ENCODE peak calls at places on chromosomes 11 and 22, in five cellular contexts. K, X, I, M and U are unnamed samples.

GRCh38 chr11:3167143-3168119 is 2.3 kb upstream of the OSBPL5 start:
- DNase-seq in X (no peak), I (no peak), M (no peak), K (no peak), U (no peak)

GRCh38 chr11:91947215-91947614 is 277.4 kb upstream of the FAT3 start:
- DNase-seq in M (peak; percentile 49), I (no peak), X (peak; percentile 12), K (peak; percentile 83), U (no peak)

GRCh38 chr22:39306456-39307361 is 12.7 kb downstream of the RPL3 start:
- DNase-seq in K (no peak), X (peak; percentile 39), M (peak; percentile 54), I (no peak), U (no peak)

GRCh38 chr22:44256860-44257560 is 55.7 kb downstream of the SHISAL1 start:
- DNase-seq in K (no peak), I (no peak), X (no peak), M (no peak), U (no peak)

GRCh38 chr22:38124236-38124974 is 13.9 kb upstream of the BAIAP2L2 start:
- DNase-seq in K (no peak), I (no peak), M (no peak), X (no peak), U (no peak)

GRCh38 chr11:62905927-62906531 is 15.1 kb downstream of the CHRM1 start:
- DNase-seq in I (peak; percentile 75), K (peak; percentile 59), X (peak; percentile 70), M (peak; percentile 79), U (peak; percentile 82)

GRCh38 chr22:39292002-39292401 is 27.4 kb downstream of the RPL3 start:
- DNase-seq in K (peak; percentile 33), X (no peak), M (no peak), I (no peak), U (no peak)

GRCh38 chr11:12973529-12974181 is 35.5 kb upstream of the RASSF10 start:
- DNase-seq in M (no peak), X (no peak), I (no peak), K (peak; percentile 27), U (no peak)

GRCh38 chr11:18633256-18634139 is 644 bp downstream of the SPTY2D1 start:
- DNase-seq in M (no peak), K (peak; percentile 19), X (no peak), I (peak; percentile 12), U (no peak)

GRCh38 chr11:72864692-72865655 is 50.8 kb downstream of the ATG16L2 start:
- DNase-seq in X (no peak), K (peak; percentile 80), I (no peak), M (no peak), U (no peak)

GRCh38 chr22:17112491-17113042 is 8.6 kb downstream of the TMEM121B start:
- DNase-seq in M (no peak), I (no peak), K (no peak), X (no peak), U (no peak)

GRCh38 chr22:23137905-23138520 is 3.8 kb downstream of the RSPH14 start:
- DNase-seq in K (peak; percentile 25), I (no peak), X (no peak), M (no peak), U (no peak)

GRCh38 chr11:34432822-34433221 is 5.9 kb upstream of the CAT start:
- DNase-seq in X (no peak), K (no peak), M (peak; percentile 24), I (no peak), U (no peak)

GRCh38 chr11:78478536-78478935 is 60.9 kb upstream of the GAB2 start:
- DNase-seq in M (no peak), I (no peak), K (no peak), X (no peak), U (no peak)

GRCh38 chr22:36671398-36671797 is 32.2 kb downstream of the CACNG2 start:
- DNase-seq in X (no peak), M (no peak), I (no peak), K (no peak), U (no peak)

GRCh38 chr11:128184981-128185380 is 402.4 kb downstream of the ETS1 start:
- DNase-seq in X (no peak), K (no peak), I (no peak), M (no peak), U (no peak)

GRCh38 chr11:46256540-46257001 is 20.9 kb upstream of the CREB3L1 start:
- DNase-seq in X (no peak), I (no peak), K (no peak), M (no peak), U (no peak)

GRCh38 chr11:134215836-134216235 is 7.9 kb downstream of the NCAPD3 start:
- DNase-seq in M (no peak), X (no peak), K (no peak), I (no peak), U (no peak)

GRCh38 chr11:47314992-47315391 is 37.5 kb downstream of the MYBPC3 start:
- DNase-seq in I (no peak), X (no peak), K (no peak), M (no peak), U (no peak)

GRCh38 chr11:120130991-120131760 is 6.7 kb downstream of the TRIM29 start:
- DNase-seq in K (no peak), X (no peak), I (no peak), M (peak; percentile 12), U (peak; percentile 7)

GRCh38 chr22:35582861-35583670 is 34.1 kb downstream of the MB start:
- DNase-seq in I (peak; percentile 56), X (peak; percentile 63), M (peak; percentile 32), K (peak; percentile 53), U (peak; percentile 64)

GRCh38 chr22:29491012-29491411 is 11.0 kb downstream of the NEFH start:
- DNase-seq in M (no peak), I (no peak), X (no peak), K (no peak), U (no peak)

GRCh38 chr22:36454916-36455570 is 26.4 kb downstream of the TXN2 start:
- DNase-seq in M (peak; percentile 87), I (peak; percentile 90), K (peak; percentile 93), X (peak; percentile 91), U (peak; percentile 94)

GRCh38 chr11:31824791-31825452 is 13.8 kb upstream of the PAX6 start:
- DNase-seq in M (no peak), I (no peak), K (no peak), X (no peak), U (no peak)

GRCh38 chr11:87422566-87422965 is 384.8 kb downstream of the TMEM135 start:
- DNase-seq in M (no peak), K (peak; percentile 47), I (no peak), X (no peak), U (no peak)

GRCh38 chr11:10742460-10743208 is 8.4 kb upstream of the CTR9 start:
- DNase-seq in M (no peak), X (no peak), I (no peak), K (peak; percentile 84), U (peak; percentile 67)

GRCh38 chr11:2818021-2818420 is 67.6 kb downstream of the CDKN1C start:
- DNase-seq in X (no peak), M (no peak), K (no peak), I (no peak), U (no peak)

GRCh38 chr22:25766418-25766817 is 24.4 kb downstream of the MYO18B start:
- DNase-seq in X (no peak), K (no peak), I (no peak), M (no peak), U (no peak)
- H3K27ac ChIP-seq in X (peak overlapping the region; percentile 98), K (no peak overlapping the region), I (peak overlapping the region; percentile 92), M (no peak overlapping the region), U (no peak overlapping the region)

GRCh38 chr22:43134553-43134952 is 8.6 kb downstream of the MCAT start:
- DNase-seq in X (no peak), I (no peak), M (no peak), K (no peak), U (no peak)

GRCh38 chr22:43133401-43133800 is 9.8 kb downstream of the MCAT start:
- DNase-seq in X (no peak), K (no peak), I (no peak), M (no peak), U (no peak)

GRCh38 chr22:43135565-43135964 is 7.6 kb downstream of the MCAT start:
- DNase-seq in M (no peak), X (no peak), I (no peak), K (no peak), U (no peak)

GRCh38 chr22:43136801-43137200 is 6.4 kb downstream of the MCAT start:
- DNase-seq in X (no peak), I (no peak), M (no peak), K (no peak), U (no peak)

DNA sequence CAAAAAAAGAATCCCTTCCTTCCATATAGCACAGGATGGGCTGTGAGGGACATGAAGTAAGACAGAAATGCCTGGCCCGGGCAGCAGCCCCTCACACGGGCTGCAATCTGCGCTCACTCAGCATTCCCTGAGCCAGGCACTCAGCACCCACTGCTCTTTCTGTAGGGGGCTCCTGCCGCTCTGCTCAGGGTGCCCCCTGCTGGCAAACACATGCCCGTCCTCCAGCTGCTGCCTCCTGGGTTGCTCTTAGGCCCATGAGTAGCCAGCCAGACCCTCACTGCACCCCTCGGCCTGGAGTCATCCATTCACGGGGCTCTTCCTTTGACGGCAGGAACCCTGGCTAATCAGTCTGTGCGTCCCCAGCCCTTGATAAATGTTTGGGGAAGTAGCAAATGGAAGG is 6.9 kb downstream of the MCAT start:
- DNase-seq in X (no peak), K (peak; percentile 20), M (no peak), I (no peak), U (no peak)
- H3K36me3 ChIP-seq in X (peaks cover 77% of the 10 kb centered on the region), K (peaks cover 7% of the 10 kb centered on the region), M (peaks cover 14% of the 10 kb centered on the region), I (peaks cover 100% of the 10 kb centered on the region), U (no peaks in the 10 kb centered on the region)

GRCh38 chr11:11967669-11968510 is 40.5 kb downstream of the DKK3 start:
- DNase-seq in X (no peak), I (no peak), M (no peak), K (no peak), U (no peak)

GRCh38 chr11:11968511-11969280 is 39.7 kb downstream of the DKK3 start:
- DNase-seq in K (peak; percentile 50), M (no peak), X (no peak), I (no peak), U (no peak)

GRCh38 chr11:11970556-11970955 is 37.9 kb downstream of the DKK3 start:
- DNase-seq in K (no peak), X (no peak), I (no peak), M (no peak), U (no peak)

GRCh38 chr11:11972148-11972547 is 36.3 kb downstream of the DKK3 start:
- DNase-seq in X (no peak), I (no peak), K (no peak), M (no peak), U (no peak)

GRCh38 chr11:11969380-11970215 is 38.8 kb downstream of the DKK3 start:
- DNase-seq in K (no peak), X (no peak), I (no peak), M (no peak), U (no peak)
- H3K27ac ChIP-seq in K (peak overlapping the region; percentile 75), X (no peak overlapping the region), I (no peak overlapping the region), M (peak overlapping the region; percentile 16), U (peak overlapping the region; percentile 48)

DNA sequence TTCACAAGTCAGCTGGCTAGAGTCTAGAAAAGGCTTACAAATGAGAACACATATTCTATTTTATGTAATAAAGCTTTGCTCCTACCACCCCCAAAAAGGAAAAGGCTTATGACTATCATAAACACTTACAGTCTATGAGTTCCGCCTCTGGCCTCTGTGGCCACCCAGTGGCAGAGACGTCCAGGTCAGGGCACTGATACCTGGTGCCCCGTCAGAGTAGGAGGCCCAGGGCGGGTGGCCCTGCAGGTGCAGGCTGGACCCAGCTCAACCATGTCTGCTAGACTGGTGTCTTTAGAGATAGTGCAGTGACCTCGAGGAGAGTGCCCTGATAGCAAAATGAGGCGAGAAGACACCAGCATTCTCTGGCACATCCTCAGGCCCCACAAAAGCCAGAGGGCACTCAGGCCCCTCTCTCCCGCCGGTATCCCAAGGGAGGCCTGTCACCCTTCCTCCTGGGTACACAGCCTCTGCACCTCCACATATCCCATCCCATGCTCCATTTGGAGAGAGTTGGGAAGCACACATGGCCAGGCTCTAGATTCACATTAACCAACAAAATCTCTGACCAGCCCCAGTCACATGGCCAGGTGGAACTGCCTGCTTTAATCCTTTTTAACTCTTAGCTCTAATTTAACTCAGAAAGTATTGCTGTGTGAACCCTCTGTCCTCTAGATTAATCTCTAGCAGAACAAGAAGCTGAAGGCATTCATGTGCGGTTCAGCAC is 27.3 kb upstream of the SERPIND1 start:
- DNase-seq in K (no peak), M (no peak), I (no peak), X (no peak), U (no peak)
- H3K36me3 ChIP-seq in K (peaks cover 10% of the 10 kb centered on the region), M (peaks cover 53% of the 10 kb centered on the region), I (peaks cover 76% of the 10 kb centered on the region), X (peaks cover 49% of the 10 kb centered on the region), U (no peaks in the 10 kb centered on the region)